ENCODE peak calls at places on chromosomes 1 and 21, in six cellular contexts. F, A, Q, G, T and N are unnamed samples.

GRCh38 chr1:213050745-213051126 is 305 bp upstream of the RPS6KC1 start:
- DNase-seq in F (no peak), A (no peak), Q (no peak), G (no peak), T (no peak), N (no peak)

GRCh38 chr21:39124852-39125251 is 58.4 kb downstream of the PSMG1 start:
- DNase-seq in F (no peak), A (no peak), Q (no peak), G (no peak), T (no peak), N (no peak)

GRCh38 chr1:87334351-87335174 is 5.9 kb downstream of the LMO4 start:
- DNase-seq in F (peak), A (peak), Q (peak), G (no peak), T (no peak), N (peak)

GRCh38 chr1:154553056-154553822 is 5.2 kb downstream of the UBE2Q1 start:
- DNase-seq in F (no peak), A (peak), Q (no peak), G (no peak), T (no peak), N (no peak)

GRCh38 chr1:91828007-91828321 is 58.0 kb downstream of the TGFBR3 start:
- DNase-seq in F (no peak), A (no peak), Q (no peak), G (no peak), T (no peak), N (no peak)

GRCh38 chr1:5998906-5999301 is 6.7 kb upstream of the NPHP4 start:
- DNase-seq in F (peak), A (no peak), Q (no peak), G (no peak), T (no peak), N (no peak)

GRCh38 chr1:207673399-207673798 is 28.5 kb downstream of the CR1L start:
- DNase-seq in F (no peak), A (no peak), Q (no peak), G (no peak), T (no peak), N (no peak)

GRCh38 chr1:162632234-162632666 is at the start of gene DDR2:
- DNase-seq in F (no peak), A (peak), Q (no peak), G (no peak), T (no peak), N (peak)

GRCh38 chr1:156140879-156141707 is 12.3 kb upstream of the SEMA4A start:
- DNase-seq in F (no peak), A (peak), Q (peak), G (no peak), T (no peak), N (peak)

GRCh38 chr1:27623327-27624212 is 11.4 kb downstream of the FGR start:
- DNase-seq in F (no peak), A (no peak), Q (no peak), G (no peak), T (no peak), N (no peak)

GRCh38 chr21:32599146-32599925 is 12.8 kb downstream of the CFAP298 start:
- DNase-seq in F (peak), A (no peak), Q (no peak), G (no peak), T (no peak), N (peak)

GRCh38 chr21:39713905-39714304 is 31.1 kb upstream of the IGSF5 start:
- DNase-seq in F (no peak), A (no peak), Q (no peak), G (no peak), T (no peak), N (peak)

GRCh38 chr1:58041621-58042020 is 504.9 kb downstream of the OMA1 start:
- DNase-seq in F (no peak), A (no peak), Q (no peak), G (no peak), T (no peak), N (no peak)

GRCh38 chr1:33342041-33342723 is 21.3 kb upstream of the A3GALT2 start:
- DNase-seq in F (no peak), A (peak), Q (no peak), G (no peak), T (peak), N (peak)

GRCh38 chr1:177937931-177938330 is 31.9 kb downstream of the SEC16B start:
- DNase-seq in F (no peak), A (peak), Q (no peak), G (no peak), T (no peak), N (no peak)

GRCh38 chr21:14864211-14865021 is 200.4 kb downstream of the NRIP1 start:
- DNase-seq in F (peak), A (peak), Q (peak), G (no peak), T (peak), N (peak)

GRCh38 chr1:233868461-233868860 is 36.0 kb upstream of the SLC35F3 start:
- DNase-seq in F (no peak), A (no peak), Q (no peak), G (no peak), T (no peak), N (no peak)

GRCh38 chr1:22711591-22712501 is 1.2 kb downstream of the EPHB2 start:
- DNase-seq in F (no peak), A (peak), Q (no peak), G (no peak), T (no peak), N (peak)

GRCh38 chr1:101237229-101237837 is 514 bp downstream of the S1PR1 start:
- DNase-seq in F (no peak), A (peak), Q (no peak), G (no peak), T (no peak), N (no peak)

GRCh38 chr1:237901284-237901870 is 10.7 kb upstream of the ZP4 start:
- DNase-seq in F (no peak), A (no peak), Q (peak), G (no peak), T (peak), N (no peak)

GRCh38 chr1:3505161-3505560 is 50.7 kb downstream of the ARHGEF16 start:
- DNase-seq in F (no peak), A (no peak), Q (no peak), G (no peak), T (no peak), N (no peak)

GRCh38 chr1:37100310-37100709 is 66.0 kb upstream of the GRIK3 start:
- DNase-seq in F (no peak), A (no peak), Q (no peak), G (no peak), T (no peak), N (no peak)

GRCh38 chr1:87399264-87399663 is 70.6 kb downstream of the LMO4 start:
- DNase-seq in F (no peak), A (no peak), Q (no peak), G (no peak), T (no peak), N (no peak)

GRCh38 chr1:158200509-158200908 is 19.8 kb downstream of the CD1D start:
- DNase-seq in F (no peak), A (no peak), Q (no peak), G (no peak), T (no peak), N (no peak)

GRCh38 chr1:37305841-37306240 is 168.5 kb upstream of the ZC3H12A start:
- DNase-seq in F (peak), A (no peak), Q (no peak), G (no peak), T (no peak), N (no peak)

GRCh38 chr1:60149254-60149653 is 75.7 kb upstream of the C1orf87 start:
- DNase-seq in F (no peak), A (no peak), Q (no peak), G (no peak), T (no peak), N (peak)

GRCh38 chr21:33434770-33435360 is 31.7 kb downstream of the IFNGR2 start:
- DNase-seq in F (no peak), A (peak), Q (no peak), G (peak), T (peak), N (no peak)

GRCh38 chr1:67755619-67756018 is 70.6 kb downstream of the GADD45A start:
- DNase-seq in F (no peak), A (no peak), Q (no peak), G (no peak), T (no peak), N (no peak)

GRCh38 chr1:39926820-39927219 is 25.1 kb upstream of the MYCL start:
- DNase-seq in F (no peak), A (no peak), Q (no peak), G (no peak), T (no peak), N (peak)

GRCh38 chr1:65423884-65424655 is 3.6 kb downstream of the LEPR start:
- DNase-seq in F (no peak), A (peak), Q (peak), G (no peak), T (no peak), N (no peak)

GRCh38 chr21:25934771-25935224 is 200.0 kb downstream of the GABPA start:
- DNase-seq in F (no peak), A (peak), Q (no peak), G (no peak), T (peak), N (peak)

GRCh38 chr1:208157769-208158168 is 86.4 kb downstream of the PLXNA2 start:
- DNase-seq in F (no peak), A (no peak), Q (no peak), G (no peak), T (no peak), N (peak)

GRCh38 chr1:170698711-170699275 is 34.9 kb downstream of the PRRX1 start:
- DNase-seq in F (no peak), A (peak), Q (no peak), G (no peak), T (no peak), N (no peak)

GRCh38 chr1:111733183-111733995 is 5.8 kb downstream of the INKA2 start:
- DNase-seq in F (peak), A (peak), Q (peak), G (no peak), T (peak), N (no peak)

GRCh38 chr1:117757668-117758067 is 151.8 kb downstream of the TENT5C start:
- DNase-seq in F (no peak), A (peak), Q (no peak), G (no peak), T (no peak), N (no peak)

GRCh38 chr1:180268556-180269044 is 38.5 kb downstream of the LHX4 start:
- DNase-seq in F (peak), A (no peak), Q (no peak), G (no peak), T (no peak), N (no peak)

GRCh38 chr1:227192163-227192562 is 126.1 kb downstream of the CDC42BPA start:
- DNase-seq in F (no peak), A (peak), Q (no peak), G (no peak), T (peak), N (peak)

GRCh38 chr1:215824245-215824644 is 257.1 kb downstream of the KCTD3 start:
- DNase-seq in F (no peak), A (peak), Q (no peak), G (no peak), T (no peak), N (peak)

GRCh38 chr1:100622037-100622436 is 84.1 kb downstream of the GPR88 start:
- DNase-seq in F (no peak), A (peak), Q (no peak), G (no peak), T (peak), N (no peak)

GRCh38 chr1:204335085-204335484 is 24.6 kb downstream of the PLEKHA6 start:
- DNase-seq in F (no peak), A (no peak), Q (no peak), G (no peak), T (no peak), N (no peak)

DNA sequence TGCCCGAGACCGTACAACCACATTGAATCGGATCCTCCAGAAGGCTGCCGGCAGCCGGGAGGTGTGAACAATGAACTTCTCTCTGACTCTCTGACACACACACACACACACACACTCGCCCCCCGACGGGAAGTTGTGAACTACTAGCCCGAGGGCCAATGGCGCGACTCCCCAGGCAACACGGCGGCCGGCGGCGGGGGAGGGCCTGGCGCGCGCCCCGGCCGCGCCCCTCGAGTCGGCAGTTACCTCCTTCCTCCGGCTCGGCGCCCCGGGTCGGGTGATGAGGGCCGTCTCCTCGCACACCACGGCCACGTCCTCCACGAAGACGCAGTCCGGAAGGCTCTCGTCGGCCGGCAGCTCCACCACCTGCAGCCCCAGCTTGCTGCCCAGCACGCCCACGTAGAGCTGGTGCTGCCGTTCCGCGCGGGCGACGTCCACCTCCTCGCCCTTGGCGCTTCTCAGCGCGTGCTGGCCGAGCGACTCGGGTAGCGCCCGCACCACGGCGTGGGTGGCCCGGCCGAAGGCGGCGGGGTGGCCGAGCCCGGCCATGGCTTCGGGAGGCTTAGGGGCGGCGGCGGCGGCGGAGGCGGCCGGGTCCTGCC is 361 bp downstream of the DDAH1 start:
- DNase-seq in F (peak), A (peak), Q (no peak), G (peak), T (peak), N (peak)
- TF ChIP-seq POLR2A in F (no peak), A (peak), Q (no peak), G (no peak), T (peak), N (peak)

GRCh38 chr1:2396059-2396458 is 4.4 kb downstream of the RER1 start:
- DNase-seq in F (no peak), A (no peak), Q (no peak), G (no peak), T (no peak), N (no peak)
- TF ChIP-seq POLR2A in F (no peak), A (no peak), Q (no peak), G (no peak), T (no peak), N (no peak)

DNA sequence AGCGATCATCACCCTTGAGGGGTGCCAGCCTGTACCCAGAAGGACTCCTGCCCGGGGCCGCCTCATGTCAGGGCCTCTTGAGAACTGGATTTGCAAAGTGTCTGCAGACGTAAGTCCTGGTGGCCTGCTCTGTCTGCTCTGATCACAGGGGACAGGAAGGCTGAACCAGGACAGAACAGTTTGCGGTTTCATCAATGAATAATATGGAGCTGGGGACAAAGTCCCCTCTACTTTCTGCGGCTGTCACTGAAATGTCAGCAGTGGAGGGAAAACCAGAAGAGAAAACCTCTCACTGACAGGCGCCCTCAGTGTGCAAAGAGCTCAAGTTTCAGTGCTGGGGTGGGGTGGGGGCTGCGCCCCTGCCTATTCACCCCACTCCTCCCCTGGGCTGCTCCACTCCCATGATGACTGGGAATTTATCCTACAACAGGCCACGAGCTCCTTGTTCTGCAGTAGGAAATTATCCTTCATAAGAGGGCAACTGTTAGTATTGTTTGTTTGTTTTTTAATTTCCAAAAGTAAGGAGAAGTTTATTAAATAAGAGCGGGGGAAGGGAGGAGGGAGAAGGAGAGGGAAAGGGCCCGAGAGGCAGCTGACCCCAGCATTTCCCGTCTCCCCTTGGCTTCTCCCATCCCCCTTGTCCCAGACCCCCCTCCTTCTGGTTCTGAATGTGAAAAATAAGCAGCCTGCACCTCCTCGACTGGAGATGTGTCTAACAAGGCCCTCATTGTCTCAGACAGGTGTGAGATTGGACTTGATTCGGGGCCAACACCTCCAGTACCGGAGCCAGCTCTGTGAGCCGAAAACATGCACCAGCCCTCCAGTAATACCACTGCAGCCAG is 149.2 kb downstream of the CLIC6 start:
- DNase-seq in F (no peak), A (no peak), Q (no peak), G (no peak), T (no peak), N (no peak)
- TF ChIP-seq POLR2A in F (no peak), A (no peak), Q (no peak), G (no peak), T (no peak), N (no peak)

DNA sequence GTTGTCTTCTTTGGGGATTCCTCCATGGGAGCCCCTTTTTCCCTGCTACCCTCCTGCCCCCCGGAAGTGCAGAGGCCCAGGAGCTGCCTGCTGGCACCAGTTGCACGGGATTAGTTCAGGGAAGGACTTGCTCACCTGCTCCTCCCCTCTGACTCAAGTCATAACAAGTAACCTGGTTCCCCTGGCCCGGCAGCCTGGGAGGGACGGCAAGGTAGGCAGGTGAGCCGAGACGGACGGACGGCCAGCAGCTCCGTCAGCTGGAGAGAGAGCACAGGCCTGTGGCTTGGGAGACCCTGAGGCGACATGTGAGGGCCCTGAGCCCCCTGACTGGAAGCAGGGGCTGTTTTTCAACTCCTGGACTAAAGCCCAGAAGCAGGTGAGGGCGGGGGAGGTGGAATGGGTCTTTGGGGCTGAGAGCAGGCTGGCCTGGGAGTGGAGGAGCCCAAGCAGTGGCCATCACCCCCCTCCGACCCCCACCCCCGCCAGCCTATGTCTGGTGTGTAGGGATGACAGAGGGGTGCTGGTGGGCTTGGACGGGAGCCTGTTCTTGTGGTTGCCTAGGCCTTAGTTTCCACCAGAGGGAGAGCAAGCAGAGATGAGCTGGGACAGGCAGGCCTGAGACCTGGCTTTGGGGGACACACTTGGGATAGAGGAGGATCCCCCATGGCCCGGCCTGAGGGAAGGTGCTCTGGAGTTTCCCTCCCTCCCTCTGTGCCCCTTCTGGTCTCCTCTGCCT is at the start of gene INAVA:
- DNase-seq in F (peak), A (no peak), Q (no peak), G (no peak), T (no peak), N (peak)
- TF ChIP-seq POLR2A in F (no peak), A (no peak), Q (no peak), G (no peak), T (no peak), N (no peak)